ENCODE peak calls at places on chromosomes 7 and 10, in ten cellular contexts. A is HFF-Myc, U is psoas muscle, I is BJ, R is colonic mucosa, L is cardiac muscle cell, J is uterus, K is brain microvascular endothelial cell, W is neural progenitor cell, E is ovary. X is an unnamed sample.

GRCh38 chr7:121286742-121287699 is 41.8 kb upstream of the WNT16 start:
- DNase-seq in K (no peak), U (no peak), E (no peak), A (no peak), I (no peak), L (no peak), J (no peak), W (no peak), R (no peak), X (no peak)

GRCh38 chr7:79420464-79420863 is 33.0 kb downstream of the MAGI2 start:
- DNase-seq in U (no peak), R (no peak), W (no peak), L (peak; percentile 84), K (peak; percentile 89), J (no peak), E (no peak), I (peak; percentile 94), A (peak; percentile 68), X (peak; percentile 94)

GRCh38 chr10:100133801-100134200 is 52.0 kb downstream of the ERLIN1 start:
- DNase-seq in K (no peak), R (no peak), A (no peak), E (no peak), J (no peak), I (no peak), W (no peak), L (no peak), U (no peak), X (no peak)

GRCh38 chr7:132065193-132065972 is 509.0 kb upstream of the PODXL start:
- DNase-seq in J (peak; percentile 87), R (peak; percentile 37), I (peak; percentile 93), K (peak; percentile 96), A (peak; percentile 85), E (peak; percentile 64), U (peak; percentile 55), W (no peak), L (peak; percentile 95), X (peak; percentile 90)

GRCh38 chr7:132865766-132866531 is 215.9 kb downstream of the CHCHD3 start:
- DNase-seq in J (no peak), E (no peak), U (no peak), I (peak; percentile 76), A (peak; percentile 94), L (peak; percentile 27), W (no peak), K (peak; percentile 72), R (no peak), X (peak; percentile 19)

GRCh38 chr7:103988468-103989199 is 824 bp downstream of the RELN start:
- DNase-seq in A (no peak), E (no peak), I (no peak), J (no peak), W (peak; percentile 24), L (peak; percentile 8), R (no peak), K (no peak), U (no peak), X (no peak)

GRCh38 chr7:100723732-100724275 is 3.5 kb downstream of the EPO start:
- DNase-seq in W (no peak), J (no peak), A (no peak), U (no peak), K (no peak), E (no peak), L (no peak), R (no peak), I (no peak), X (no peak)

GRCh38 chr10:73873843-73874215 is 526 bp downstream of the CAMK2G start:
- DNase-seq in U (no peak), I (no peak), J (no peak), K (no peak), A (no peak), W (no peak), R (no peak), L (no peak), E (no peak), X (no peak)

GRCh38 chr7:117323877-117324699 is 1.2 kb upstream of the WNT2 start:
- DNase-seq in E (no peak), K (peak; percentile 37), I (peak; percentile 33), J (peak; percentile 76), U (peak; percentile 29), W (peak; percentile 66), A (peak; percentile 22), L (peak; percentile 70), R (no peak), X (no peak)

GRCh38 chr10:49632406-49633317 is 18.8 kb downstream of the CHAT start:
- DNase-seq in R (no peak), W (no peak), I (no peak), J (no peak), K (no peak), A (no peak), U (no peak), E (no peak), L (no peak), X (no peak)

GRCh38 chr10:132306951-132307751 is 599 bp downstream of the STK32C start:
- DNase-seq in K (no peak), R (no peak), L (no peak), W (peak; percentile 76), E (peak; percentile 37), I (no peak), A (no peak), J (no peak), U (peak; percentile 53), X (no peak)

GRCh38 chr7:22729180-22729579 is 2.2 kb downstream of the IL6 start:
- DNase-seq in A (no peak), W (no peak), K (peak; percentile 4), I (no peak), J (no peak), E (no peak), U (no peak), R (no peak), L (peak; percentile 21), X (no peak)

GRCh38 chr7:70654979-70655378 is 477.0 kb upstream of the GALNT17 start:
- DNase-seq in I (no peak), E (no peak), W (no peak), J (no peak), R (no peak), K (no peak), U (peak; percentile 31), A (no peak), L (no peak), X (no peak)

DNA sequence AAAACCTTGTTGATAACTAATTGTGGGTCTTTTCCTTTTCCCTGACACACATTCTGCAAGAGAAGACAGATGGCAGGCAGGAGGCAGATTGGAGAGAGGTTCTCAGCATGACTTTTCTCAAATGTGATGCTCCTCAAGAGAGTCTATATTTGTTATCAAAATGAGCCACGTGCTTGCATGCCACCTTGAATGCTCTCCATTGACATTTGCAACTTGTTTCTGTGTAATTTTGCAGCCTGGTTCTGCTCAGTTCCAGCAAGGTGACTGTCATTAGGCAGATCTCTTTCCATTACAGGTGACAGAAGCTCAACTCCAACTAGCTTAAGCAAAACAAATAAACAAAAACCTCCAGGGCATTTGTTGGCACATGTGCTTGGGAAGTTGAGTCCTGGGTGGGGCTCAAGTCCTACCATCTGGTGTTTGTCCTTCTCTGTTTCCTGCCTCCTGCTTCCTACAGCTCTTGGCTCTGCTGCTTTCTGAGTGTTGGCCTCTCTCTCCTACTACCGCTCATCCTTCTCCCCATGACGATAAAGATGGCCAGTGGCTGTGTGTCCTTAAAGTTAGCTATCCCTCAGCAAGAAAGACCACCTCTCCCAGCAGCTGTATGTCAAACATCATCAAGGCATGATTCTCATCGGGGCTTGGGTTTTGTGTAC is 56.7 kb downstream of the GRK5 start:
- DNase-seq in L (peak; percentile 28), J (no peak), U (no peak), E (no peak), R (no peak), I (no peak), K (no peak), W (no peak), A (peak; percentile 29), X (no peak)
- H3K4me3 ChIP-seq in L (no peak overlapping the region), J (no peak overlapping the region), U (no peak overlapping the region), E (no peak overlapping the region), R (no peak overlapping the region), I (no peak overlapping the region), K (no peak overlapping the region), W (no peak overlapping the region), A (no peak overlapping the region), X (no peak overlapping the region)

DNA sequence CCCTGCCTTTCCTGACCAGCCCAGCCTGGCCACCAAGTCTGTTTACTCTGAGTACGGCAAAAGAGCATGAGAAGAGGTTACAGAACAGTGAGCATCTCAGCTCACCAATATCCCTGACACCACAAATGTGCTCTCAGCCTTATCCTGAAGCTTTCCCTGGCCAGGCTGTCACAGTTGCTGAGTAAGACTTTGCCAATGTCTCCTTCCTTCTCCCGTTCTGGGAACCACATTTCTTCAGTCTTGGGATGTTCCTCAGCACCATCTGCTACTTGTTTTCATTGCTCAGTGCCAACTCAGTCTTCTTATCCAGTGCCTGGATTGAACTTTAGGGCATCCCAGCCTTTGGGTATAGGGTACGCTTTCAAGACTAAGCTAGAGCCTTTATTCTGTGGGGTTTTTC is 7.1 kb upstream of the KCNIP2 start:
- DNase-seq in E (no peak), W (no peak), I (no peak), K (no peak), J (no peak), L (no peak), A (no peak), U (no peak), R (no peak), X (no peak)
- H3K4me3 ChIP-seq in E (no peak overlapping the region), W (no peak overlapping the region), I (no peak overlapping the region), K (no peak overlapping the region), J (no peak overlapping the region), L (no peak overlapping the region), A (no peak overlapping the region), U (no peak overlapping the region), R (no peak overlapping the region), X (no peak overlapping the region)

GRCh38 chr7:24573008-24573553 is at the start of gene PALS2:
- DNase-seq in A (no peak), W (peak; percentile 90), E (peak; percentile 82), J (peak; percentile 62), K (peak; percentile 29), R (peak; percentile 78), U (peak; percentile 78), I (no peak), L (peak; percentile 87), X (no peak)
- H3K4me3 ChIP-seq in A (peak within 1 kb of the TSS; percentile 81), W (peak within 1 kb of the TSS; percentile 90), E (peak within 1 kb of the TSS; percentile 68), J (peak within 1 kb of the TSS; percentile 45), K (peak within 1 kb of the TSS; percentile 72), R (peak within 1 kb of the TSS; percentile 81), U (peak within 1 kb of the TSS; percentile 89), I (peak within 1 kb of the TSS; percentile 57), L (peak within 1 kb of the TSS; percentile 83), X (peak within 1 kb of the TSS; percentile 79)

GRCh38 chr7:28627263-28627653 is 214.9 kb downstream of the CREB5 start:
- DNase-seq in L (no peak), U (no peak), A (no peak), W (no peak), K (no peak), E (no peak), J (no peak), R (no peak), I (no peak), X (no peak)

GRCh38 chr7:28629216-28629848 is 217.0 kb downstream of the CREB5 start:
- DNase-seq in U (peak; percentile 30), E (no peak), I (peak; percentile 19), W (no peak), K (peak; percentile 56), J (no peak), L (peak; percentile 9), R (peak; percentile 19), A (no peak), X (peak; percentile 46)

GRCh38 chr7:28627869-28628268 is 215.6 kb downstream of the CREB5 start:
- DNase-seq in J (no peak), U (no peak), W (no peak), K (no peak), R (no peak), I (no peak), L (no peak), A (no peak), E (no peak), X (no peak)

GRCh38 chr7:28631995-28632394 is 219.7 kb downstream of the CREB5 start:
- DNase-seq in I (no peak), L (no peak), R (no peak), E (no peak), A (no peak), K (no peak), U (no peak), J (no peak), W (no peak), X (no peak)

GRCh38 chr7:28630350-28630749 is 218.0 kb downstream of the CREB5 start:
- DNase-seq in I (peak; percentile 37), E (no peak), L (no peak), U (no peak), J (no peak), A (peak; percentile 49), R (no peak), W (no peak), K (no peak), X (no peak)
- H3K4me3 ChIP-seq in I (no peak overlapping the region), E (no peak overlapping the region), L (no peak overlapping the region), U (no peak overlapping the region), J (no peak overlapping the region), A (no peak overlapping the region), R (no peak overlapping the region), W (no peak overlapping the region), K (no peak overlapping the region), X (no peak overlapping the region)